ENCODE peak calls at places on chromosomes 7 and 10, in four cellular contexts. One of them, this sample, is unnamed.

GRCh38 chr7:39758234-39758970 is 135.0 kb downstream of the RALA start:
- DNase-seq in A549: no peak
- DNase-seq in HepG2: no peak
- DNase-seq in GM12878: no peak
- DNase-seq in this sample: no peak

GRCh38 chr7:117706191-117706590 is 167.1 kb downstream of the CTTNBP2 start:
- DNase-seq in A549: no peak
- DNase-seq in GM12878: no peak
- DNase-seq in HepG2: no peak
- DNase-seq in this sample: no peak

GRCh38 chr10:22714524-22715289 is at the start of gene PIP4K2A:
- DNase-seq in HepG2: peak
- DNase-seq in GM12878: no peak
- DNase-seq in A549: peak
- DNase-seq in this sample: peak

GRCh38 chr7:127954371-127954770 is 76.9 kb downstream of the LRRC4 start:
- DNase-seq in A549: no peak
- DNase-seq in HepG2: no peak
- DNase-seq in GM12878: no peak
- DNase-seq in this sample: no peak

GRCh38 chr10:133315847-133316246 is 7.1 kb downstream of the ZNF511 start:
- DNase-seq in GM12878: no peak
- DNase-seq in A549: peak
- DNase-seq in HepG2: peak
- DNase-seq in this sample: no peak

GRCh38 chr7:9148687-9149086 is 715.3 kb downstream of the NXPH1 start:
- DNase-seq in A549: no peak
- DNase-seq in GM12878: no peak
- DNase-seq in HepG2: no peak
- DNase-seq in this sample: no peak

GRCh38 chr7:150740053-150740452 is 2.8 kb downstream of the GIMAP5 start:
- DNase-seq in GM12878: no peak
- DNase-seq in A549: no peak
- DNase-seq in HepG2: no peak
- DNase-seq in this sample: no peak

GRCh38 chr10:9254353-9254752 is 1199.9 kb downstream of the GATA3 start:
- DNase-seq in HepG2: no peak
- DNase-seq in A549: no peak
- DNase-seq in GM12878: no peak
- DNase-seq in this sample: no peak

GRCh38 chr10:78524342-78524741 is 490.7 kb downstream of the RPS24 start:
- DNase-seq in A549: no peak
- DNase-seq in HepG2: no peak
- DNase-seq in GM12878: no peak
- DNase-seq in this sample: no peak

DNA sequence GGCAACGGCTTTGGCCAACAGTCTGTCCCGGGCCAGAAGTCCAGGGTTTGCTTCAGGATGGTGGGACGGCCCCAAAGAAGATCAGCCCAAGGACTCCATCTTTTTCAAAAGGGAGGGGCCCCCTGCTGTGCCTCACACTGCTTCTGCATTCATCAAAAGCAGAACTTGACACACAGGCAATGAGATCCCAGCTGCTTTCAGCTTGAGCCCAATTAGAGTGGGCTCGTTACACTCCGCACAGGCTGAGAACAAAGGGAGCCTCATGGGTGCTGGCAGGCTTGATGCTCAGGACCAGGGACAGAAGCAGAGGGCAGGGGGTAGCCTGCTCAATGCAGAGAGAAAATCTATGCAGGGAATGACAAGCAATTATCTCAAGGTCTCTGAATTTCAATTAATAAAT is 45.5 kb downstream of the VOPP1 start:
- DNase-seq in A549: no peak
- DNase-seq in HepG2: no peak
- DNase-seq in GM12878: no peak
- DNase-seq in this sample: no peak
- TF ChIP-seq CHD4 in A549: no peak
- TF ChIP-seq CHD4 in HepG2: no peak
- TF ChIP-seq CHD4 in GM12878: no peak
- TF ChIP-seq CHD4 in this sample: no peak

DNA sequence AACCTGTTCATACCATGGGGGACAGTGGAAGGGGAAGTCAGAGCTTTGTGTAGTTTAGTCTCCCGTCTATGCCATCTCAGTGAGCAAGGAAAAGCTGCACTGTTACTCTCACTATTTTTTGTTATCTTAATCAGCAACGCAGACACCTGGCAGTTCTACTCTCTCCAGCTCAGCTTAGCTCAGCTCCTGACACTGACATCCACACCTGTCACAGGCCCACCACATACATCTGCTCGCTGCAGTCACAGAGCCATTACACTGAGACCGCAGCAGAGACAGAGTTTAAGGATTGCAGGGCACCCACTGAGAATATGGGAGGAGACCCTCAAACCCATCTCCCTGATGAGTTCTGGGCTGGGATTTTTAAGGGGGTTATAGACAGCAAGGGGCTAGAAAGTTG is 257.3 kb upstream of the AKR1E2 start:
- DNase-seq in GM12878: no peak
- DNase-seq in HepG2: no peak
- DNase-seq in A549: no peak
- DNase-seq in this sample: no peak
- TF ChIP-seq REST in GM12878: no peak
- TF ChIP-seq REST in HepG2: no peak
- TF ChIP-seq REST in A549: no peak
- TF ChIP-seq REST in this sample: no peak

GRCh38 chr7:27840314-27840713 is 100.4 kb downstream of the TAX1BP1 start:
- DNase-seq in A549: no peak
- DNase-seq in HepG2: no peak
- DNase-seq in GM12878: no peak
- DNase-seq in this sample: no peak
- TF ChIP-seq CHD4 in A549: no peak
- TF ChIP-seq CHD4 in HepG2: no peak
- TF ChIP-seq CHD4 in GM12878: no peak
- TF ChIP-seq CHD4 in this sample: no peak

DNA sequence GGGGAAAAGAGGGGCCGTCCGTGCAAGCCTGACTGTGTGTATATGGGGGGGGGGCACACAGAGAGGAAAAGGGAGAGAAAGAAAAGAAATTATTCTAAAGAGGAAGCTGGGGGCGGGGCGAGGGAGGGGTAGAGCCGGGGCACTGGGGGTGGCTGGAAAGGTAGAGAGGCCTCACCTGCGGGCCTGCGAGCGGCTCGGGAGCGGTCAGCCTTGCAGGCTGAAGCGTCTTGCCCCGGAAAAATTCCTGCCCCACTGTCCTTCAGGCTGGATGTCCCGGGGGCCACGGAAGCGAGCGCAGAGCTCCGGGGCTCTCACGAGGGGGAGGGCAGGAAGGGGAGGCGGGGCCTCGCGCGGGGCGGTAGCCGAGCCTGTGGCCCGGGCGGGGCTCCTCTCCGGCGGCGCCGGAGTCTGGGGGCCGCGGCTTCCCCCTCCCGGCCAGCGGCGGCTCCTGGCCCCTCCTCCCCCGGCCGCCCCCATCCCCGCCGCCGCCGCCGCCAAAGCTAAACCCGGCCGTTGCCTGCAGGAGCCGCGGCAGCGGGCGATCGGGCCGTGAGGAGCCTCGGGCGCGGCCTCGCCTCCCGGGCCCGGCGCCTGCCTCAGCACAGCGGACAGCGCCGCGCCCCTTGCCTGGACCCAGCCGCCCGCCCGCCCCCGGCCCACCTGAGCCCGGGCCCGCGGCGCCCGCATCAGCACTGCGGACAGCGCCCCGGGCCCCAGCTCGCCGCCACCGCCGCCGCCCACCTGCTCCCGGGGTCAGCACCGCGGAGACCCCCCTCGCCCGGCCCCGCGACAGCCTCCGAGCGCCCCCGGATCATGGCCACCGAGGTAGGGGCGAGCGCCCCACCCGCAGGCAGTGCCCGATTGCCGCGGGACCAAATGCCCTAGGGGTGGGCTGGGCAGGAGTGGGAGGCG is at the start of gene GOLGA7B:
- DNase-seq in A549: no peak
- DNase-seq in HepG2: peak
- DNase-seq in GM12878: no peak
- DNase-seq in this sample: peak
- TF ChIP-seq REST in A549: peak
- TF ChIP-seq REST in HepG2: peak
- TF ChIP-seq REST in GM12878: peak
- TF ChIP-seq REST in this sample: peak

DNA sequence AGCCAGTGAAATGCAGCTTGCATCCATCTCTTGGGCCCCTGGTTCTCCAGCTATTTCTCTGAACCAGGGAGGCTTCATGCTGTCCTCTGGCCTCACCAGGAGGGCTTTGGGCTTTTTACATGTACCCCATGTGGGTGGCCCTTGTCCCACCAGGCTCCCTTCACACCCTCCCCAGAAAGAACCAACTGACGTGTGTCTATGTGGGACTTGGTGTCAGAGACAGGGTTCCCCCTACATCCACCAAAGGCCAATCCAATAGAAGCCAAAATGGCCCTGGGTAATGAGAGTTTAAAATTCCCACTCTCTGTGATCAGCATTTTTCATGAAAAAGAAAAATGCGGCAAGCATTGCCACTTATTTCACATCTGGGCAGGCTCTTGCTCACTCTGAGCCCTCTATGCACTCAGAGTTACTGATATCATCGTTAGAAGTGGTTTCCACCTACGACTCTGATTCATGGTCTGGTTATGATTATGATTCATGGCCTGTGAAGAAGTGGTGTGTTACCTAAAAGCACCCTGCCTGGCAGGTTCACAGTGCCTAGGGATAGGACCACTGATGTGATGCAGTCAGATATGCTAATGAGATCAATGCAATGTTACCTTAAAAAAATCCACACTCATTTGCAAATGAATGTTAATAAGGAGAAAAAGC is 133.5 kb downstream of the BUB3 start:
- DNase-seq in GM12878: no peak
- DNase-seq in HepG2: no peak
- DNase-seq in A549: peak
- DNase-seq in this sample: no peak
- TF ChIP-seq CHD4 in GM12878: no peak
- TF ChIP-seq CHD4 in HepG2: no peak
- TF ChIP-seq CHD4 in A549: no peak
- TF ChIP-seq CHD4 in this sample: no peak

GRCh38 chr10:71838264-71839211 is 12.5 kb downstream of the PSAP start:
- DNase-seq in GM12878: no peak
- DNase-seq in HepG2: no peak
- DNase-seq in A549: peak
- DNase-seq in this sample: peak
- TF ChIP-seq REST in GM12878: no peak
- TF ChIP-seq REST in HepG2: no peak
- TF ChIP-seq REST in A549: no peak
- TF ChIP-seq REST in this sample: no peak